ENCODE peak calls at places on chromosomes 12 and 14, in five cellular contexts. H is heart right ventricle, M is fibroblast of the aortic adventitia, F is A549, D is sigmoid colon. Z is an unnamed sample.

GRCh38 chr12:13343380-13343779 is 146.9 kb downstream of the EMP1 start:
- DNase-seq in H (no peak), M (peak; percentile 17), F (no peak), D (no peak), Z (no peak)

GRCh38 chr14:68127166-68127565 is 307.6 kb downstream of the RAD51B start:
- DNase-seq in H (no peak), M (no peak), F (no peak), D (no peak), Z (no peak)

GRCh38 chr14:69484444-69485113 is at the start of gene PLEKHD1:
- DNase-seq in H (no peak), M (no peak), F (peak; percentile 51), D (no peak), Z (peak; percentile 9)

GRCh38 chr14:94598816-94599655 is 13.2 kb upstream of the SERPINA3 start:
- DNase-seq in H (no peak), M (peak; percentile 97), F (peak; percentile 87), D (peak; percentile 93), Z (peak; percentile 16)

GRCh38 chr14:59254146-59254910 is 65.9 kb downstream of the DAAM1 start:
- DNase-seq in H (peak; percentile 89), M (peak; percentile 94), F (no peak), D (peak; percentile 90), Z (no peak)

GRCh38 chr14:75825147-75825592 is 156.6 kb downstream of the TGFB3 start:
- DNase-seq in H (peak; percentile 31), M (peak; percentile 67), F (no peak), D (no peak), Z (no peak)

GRCh38 chr14:65790185-65790815 is 377.8 kb downstream of the FUT8 start:
- DNase-seq in H (no peak), M (no peak), F (no peak), D (no peak), Z (no peak)

GRCh38 chr12:123931686-123932321 is 40.8 kb downstream of the CCDC92 start:
- DNase-seq in H (no peak), M (no peak), F (no peak), D (no peak), Z (no peak)

GRCh38 chr14:66345986-66346385 is 140.2 kb upstream of the CCDC196 start:
- DNase-seq in H (no peak), M (no peak), F (no peak), D (no peak), Z (no peak)

GRCh38 chr14:86574026-86574777 is 1044.3 kb downstream of the FLRT2 start:
- DNase-seq in H (no peak), M (peak; percentile 47), F (no peak), D (no peak), Z (no peak)

GRCh38 chr12:104852102-104852501 is 106.0 kb downstream of the SLC41A2 start:
- DNase-seq in H (no peak), M (no peak), F (no peak), D (no peak), Z (no peak)

GRCh38 chr12:54125950-54126695 is 62.7 kb downstream of the SMUG1 start:
- DNase-seq in H (no peak), M (no peak), F (no peak), D (peak; percentile 80), Z (peak; percentile 16)

GRCh38 chr12:6765048-6765633 is 1.0 kb upstream of the PTMS start:
- DNase-seq in H (no peak), M (no peak), F (peak; percentile 36), D (no peak), Z (no peak)

GRCh38 chr12:76881152-76881551 is 2.3 kb upstream of the CSRP2 start:
- DNase-seq in H (no peak), M (no peak), F (no peak), D (no peak), Z (no peak)

GRCh38 chr12:29152223-29152868 is 3.3 kb downstream of the FAR2 start:
- DNase-seq in H (no peak), M (no peak), F (no peak), D (no peak), Z (no peak)

GRCh38 chr12:5442251-5443006 is 10.5 kb downstream of the NTF3 start:
- DNase-seq in H (peak; percentile 59), M (peak; percentile 66), F (peak; percentile 24), D (no peak), Z (peak; percentile 20)

GRCh38 chr12:57342207-57342691 is 88.6 kb downstream of the R3HDM2 start:
- DNase-seq in H (peak; percentile 49), M (peak; percentile 61), F (peak; percentile 27), D (no peak), Z (peak; percentile 20)

GRCh38 chr14:72646861-72647528 is 246.9 kb downstream of the DPF3 start:
- DNase-seq in H (no peak), M (peak; percentile 89), F (no peak), D (no peak), Z (no peak)

GRCh38 chr14:68874746-68875155 is 81.9 kb upstream of the ZFP36L1 start:
- DNase-seq in H (no peak), M (peak; percentile 31), F (no peak), D (no peak), Z (no peak)

GRCh38 chr12:108772247-108772646 is 40.9 kb upstream of the CORO1C start:
- DNase-seq in H (no peak), M (no peak), F (no peak), D (no peak), Z (no peak)

GRCh38 chr14:99187858-99188257 is 84.1 kb downstream of the BCL11B start:
- DNase-seq in H (no peak), M (no peak), F (no peak), D (no peak), Z (no peak)

GRCh38 chr12:57829025-57829777 is 10.7 kb upstream of the AVIL start:
- DNase-seq in H (no peak), M (no peak), F (no peak), D (no peak), Z (no peak)

GRCh38 chr14:43540948-43541347 is 966.1 kb downstream of the FSCB start:
- DNase-seq in H (no peak), M (no peak), F (peak; percentile 2), D (no peak), Z (no peak)

GRCh38 chr12:26198742-26199141 is 3.4 kb downstream of the SSPN start:
- DNase-seq in H (peak; percentile 29), M (peak; percentile 78), F (no peak), D (peak; percentile 76), Z (no peak)

GRCh38 chr12:29241821-29242591 is 92.9 kb downstream of the FAR2 start:
- DNase-seq in H (peak; percentile 32), M (peak; percentile 80), F (no peak), D (no peak), Z (no peak)

GRCh38 chr12:110501378-110501721 is 561 bp downstream of the VPS29 start:
- DNase-seq in H (no peak), M (peak; percentile 28), F (peak; percentile 56), D (no peak), Z (no peak)

GRCh38 chr12:25653487-25654175 is 100.5 kb upstream of the LMNTD1 start:
- DNase-seq in H (peak; percentile 6), M (no peak), F (no peak), D (no peak), Z (no peak)

GRCh38 chr12:70971395-70971794 is 50.9 kb upstream of the PTPRR start:
- DNase-seq in H (no peak), M (peak; percentile 95), F (no peak), D (no peak), Z (no peak)

GRCh38 chr14:98174031-98174430 is 1098.0 kb downstream of the BCL11B start:
- DNase-seq in H (no peak), M (no peak), F (no peak), D (no peak), Z (no peak)
- TF ChIP-seq CTCF in H (no peak), M (no peak), F (no peak), D (no peak), Z (no peak)

GRCh38 chr12:65673732-65674131 is 150.6 kb upstream of the HMGA2 start:
- DNase-seq in H (no peak), M (peak; percentile 71), F (no peak), D (no peak), Z (no peak)
- TF ChIP-seq CTCF in H (no peak), M (peak; percentile 24), F (peak; percentile 47), D (no peak), Z (no peak)

DNA sequence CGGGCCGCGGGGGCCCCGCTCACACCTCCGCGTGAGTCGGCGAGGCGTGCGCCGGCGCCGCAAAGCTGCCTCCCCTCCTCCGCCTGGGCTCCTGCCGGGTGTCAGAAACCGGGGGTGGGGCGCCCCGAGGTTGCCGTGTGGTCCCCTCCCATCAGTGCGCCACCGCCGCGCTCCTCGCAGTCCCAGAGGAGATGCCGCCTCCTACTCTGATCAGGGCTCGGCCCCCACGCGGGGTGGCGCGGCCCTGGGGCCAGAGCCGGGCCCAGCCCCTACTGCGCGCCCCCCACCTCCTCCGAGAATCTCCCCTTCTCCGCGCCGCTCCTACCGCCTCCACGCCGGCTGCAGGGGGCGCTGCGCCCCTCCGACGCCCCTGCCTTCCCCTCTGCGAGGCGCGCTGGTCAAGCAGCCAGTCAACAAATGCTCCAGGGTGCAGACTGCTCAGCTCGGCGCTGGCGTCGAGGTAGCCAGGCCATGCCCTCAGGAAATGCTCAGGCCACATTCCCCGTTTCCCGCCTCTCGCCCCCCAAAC is 467 bp upstream of the JAG2 start:
- DNase-seq in H (peak; percentile 46), M (no peak), F (peak; percentile 67), D (no peak), Z (peak; percentile 54)
- TF ChIP-seq CTCF in H (peak; percentile 53), M (peak; percentile 37), F (peak; percentile 52), D (peak; percentile 30), Z (peak; percentile 65)

GRCh38 chr12:113154351-113154973 is 4.9 kb downstream of the CFAP73 start:
- DNase-seq in H (no peak), M (peak; percentile 11), F (no peak), D (no peak), Z (no peak)

GRCh38 chr12:113155060-113155459 is 5.5 kb downstream of the CFAP73 start:
- DNase-seq in H (no peak), M (no peak), F (no peak), D (no peak), Z (no peak)

GRCh38 chr12:113151655-113152054 is 2.1 kb downstream of the CFAP73 start:
- DNase-seq in H (no peak), M (no peak), F (no peak), D (no peak), Z (no peak)

GRCh38 chr12:113152196-113152834 is 2.8 kb downstream of the CFAP73 start:
- DNase-seq in H (no peak), M (no peak), F (no peak), D (no peak), Z (no peak)

DNA sequence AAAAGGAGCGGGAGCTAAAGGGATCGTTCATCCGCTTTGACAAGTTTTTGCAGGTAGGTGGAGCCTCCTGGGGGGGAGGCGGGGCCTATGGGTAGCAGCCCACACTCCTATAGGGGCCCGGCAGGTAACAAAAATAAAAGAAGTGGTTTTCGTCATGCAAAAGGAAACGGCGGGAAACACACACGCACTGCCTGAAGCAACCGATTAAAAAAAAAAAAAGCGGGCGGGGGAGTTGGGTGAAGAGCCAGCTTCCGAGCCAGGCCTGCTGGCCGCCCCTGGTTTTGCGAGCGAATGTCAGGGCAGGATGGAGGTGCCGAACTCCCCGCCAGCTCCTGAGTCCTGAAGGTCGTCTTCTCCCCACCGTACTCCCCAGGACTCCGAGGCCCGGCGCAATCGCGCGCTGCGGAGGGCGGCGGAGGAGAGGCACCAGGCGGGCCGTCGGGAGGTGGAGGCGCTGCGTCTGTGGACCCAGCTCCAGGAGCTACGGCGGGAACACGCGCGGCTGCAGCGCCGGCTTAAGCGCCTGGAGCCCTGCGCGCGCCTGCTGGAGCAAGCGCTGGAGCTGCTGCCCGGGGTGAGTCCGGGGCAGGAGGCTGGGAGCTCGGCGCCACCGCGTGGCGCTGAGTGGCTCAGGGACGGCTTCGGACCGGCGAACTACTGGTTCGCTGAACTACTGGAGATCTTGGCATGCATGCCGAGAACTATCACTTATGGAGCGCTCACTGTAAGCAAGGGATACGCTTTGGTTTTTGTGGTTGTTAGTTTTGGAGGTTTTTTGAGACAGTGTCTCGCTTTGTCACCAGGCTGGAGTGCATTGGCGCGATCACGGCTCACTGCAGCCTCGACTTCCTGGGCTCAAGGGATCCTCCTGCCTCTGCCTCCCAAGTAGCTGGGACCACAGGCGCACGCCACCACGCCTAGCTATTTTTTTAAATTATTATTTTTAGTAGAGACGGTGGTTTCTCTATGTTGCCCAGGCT is 3.6 kb downstream of the CFAP73 start:
- DNase-seq in H (peak; percentile 45), M (peak; percentile 64), F (peak; percentile 92), D (no peak), Z (peak; percentile 57)
- TF ChIP-seq CTCF in H (peak; percentile 44), M (peak; percentile 60), F (peak; percentile 65), D (peak; percentile 30), Z (peak; percentile 56)

Z was measured in neural crest cell.